ENCODE peak calls at places on chromosomes 13 and 19, in eight cellular contexts. One of them, this sample, is unnamed.
A peak's percentile ranks its signal among the peaks of the same experiment; 100 is the strongest.

GRCh38 chr19:9075064-9075964 is 11.5 kb upstream of the OR1M1 start:
- DNase-seq in activated B cell treated with CpG ODN at 0.5 μM for 24 hours: no peak
- DNase-seq in IMR-90: peak; percentile 83
- DNase-seq in nephron progenitor cell: peak; percentile 20
- DNase-seq in H9: peak; percentile 82
- DNase-seq in brain microvascular endothelial cell: peak; percentile 97
- DNase-seq in hepatocyte: peak; percentile 93
- DNase-seq in pancreas: peak; percentile 62
- DNase-seq in this sample: no peak

GRCh38 chr19:23867895-23868294 is 46.8 kb upstream of the ZNF726 start:
- DNase-seq in IMR-90: no peak
- DNase-seq in hepatocyte: no peak
- DNase-seq in pancreas: no peak
- DNase-seq in H9: no peak
- DNase-seq in brain microvascular endothelial cell: no peak
- DNase-seq in nephron progenitor cell: no peak
- DNase-seq in activated B cell treated with CpG ODN at 0.5 μM for 24 hours: no peak
- DNase-seq in this sample: no peak

GRCh38 chr19:44756089-44756562 is 7.6 kb downstream of the BCL3 start:
- DNase-seq in brain microvascular endothelial cell: no peak
- DNase-seq in hepatocyte: no peak
- DNase-seq in pancreas: peak; percentile 67
- DNase-seq in nephron progenitor cell: no peak
- DNase-seq in H9: no peak
- DNase-seq in IMR-90: no peak
- DNase-seq in activated B cell treated with CpG ODN at 0.5 μM for 24 hours: no peak
- DNase-seq in this sample: no peak

GRCh38 chr13:20400774-20401173 is 124.9 kb downstream of the CRYL1 start:
- DNase-seq in IMR-90: peak; percentile 63
- DNase-seq in activated B cell treated with CpG ODN at 0.5 μM for 24 hours: no peak
- DNase-seq in H9: no peak
- DNase-seq in brain microvascular endothelial cell: no peak
- DNase-seq in pancreas: no peak
- DNase-seq in nephron progenitor cell: no peak
- DNase-seq in hepatocyte: no peak
- DNase-seq in this sample: no peak

GRCh38 chr19:54125713-54126112 is 10.2 kb downstream of the PRPF31 start:
- DNase-seq in IMR-90: no peak
- DNase-seq in hepatocyte: no peak
- DNase-seq in activated B cell treated with CpG ODN at 0.5 μM for 24 hours: no peak
- DNase-seq in pancreas: peak; percentile 23
- DNase-seq in brain microvascular endothelial cell: no peak
- DNase-seq in nephron progenitor cell: no peak
- DNase-seq in H9: no peak
- DNase-seq in this sample: no peak

GRCh38 chr13:113962975-113963374 is 10.9 kb downstream of the C13orf46 start:
- DNase-seq in pancreas: no peak
- DNase-seq in IMR-90: no peak
- DNase-seq in activated B cell treated with CpG ODN at 0.5 μM for 24 hours: no peak
- DNase-seq in hepatocyte: no peak
- DNase-seq in H9: no peak
- DNase-seq in brain microvascular endothelial cell: no peak
- DNase-seq in nephron progenitor cell: no peak
- DNase-seq in this sample: no peak

GRCh38 chr13:39483326-39483725 is 119.7 kb downstream of the LHFPL6 start:
- DNase-seq in H9: no peak
- DNase-seq in pancreas: no peak
- DNase-seq in brain microvascular endothelial cell: no peak
- DNase-seq in IMR-90: peak; percentile 18
- DNase-seq in hepatocyte: no peak
- DNase-seq in nephron progenitor cell: no peak
- DNase-seq in activated B cell treated with CpG ODN at 0.5 μM for 24 hours: no peak
- DNase-seq in this sample: no peak

GRCh38 chr13:86757236-86757978 is 913.8 kb upstream of the SLITRK5 start:
- DNase-seq in hepatocyte: no peak
- DNase-seq in activated B cell treated with CpG ODN at 0.5 μM for 24 hours: no peak
- DNase-seq in nephron progenitor cell: no peak
- DNase-seq in brain microvascular endothelial cell: no peak
- DNase-seq in IMR-90: no peak
- DNase-seq in pancreas: no peak
- DNase-seq in H9: peak; percentile 67
- DNase-seq in this sample: no peak

GRCh38 chr13:98890186-98890585 is 87.7 kb downstream of the DOCK9 start:
- DNase-seq in activated B cell treated with CpG ODN at 0.5 μM for 24 hours: no peak
- DNase-seq in IMR-90: peak; percentile 74
- DNase-seq in pancreas: no peak
- DNase-seq in hepatocyte: peak; percentile 48
- DNase-seq in nephron progenitor cell: no peak
- DNase-seq in brain microvascular endothelial cell: peak; percentile 18
- DNase-seq in H9: no peak
- DNase-seq in this sample: no peak

GRCh38 chr19:4723465-4724251 is at the start of gene DPP9:
- DNase-seq in brain microvascular endothelial cell: peak; percentile 96
- DNase-seq in nephron progenitor cell: peak; percentile 93
- DNase-seq in activated B cell treated with CpG ODN at 0.5 μM for 24 hours: peak; percentile 92
- DNase-seq in IMR-90: peak; percentile 98
- DNase-seq in hepatocyte: peak; percentile 99
- DNase-seq in H9: peak; percentile 99
- DNase-seq in pancreas: peak; percentile 96
- DNase-seq in this sample: peak; percentile 99
- TF ChIP-seq CTCF in brain microvascular endothelial cell: peak; percentile 41
- TF ChIP-seq CTCF in nephron progenitor cell: peak; percentile 8
- TF ChIP-seq CTCF in activated B cell treated with CpG ODN at 0.5 μM for 24 hours: no peak
- TF ChIP-seq CTCF in IMR-90: peak; percentile 43
- TF ChIP-seq CTCF in hepatocyte: no peak
- TF ChIP-seq CTCF in H9: no peak
- TF ChIP-seq CTCF in pancreas: no peak
- TF ChIP-seq CTCF in this sample: no peak

GRCh38 chr19:38143847-38144246 is 80.2 kb downstream of the DPF1 start:
- DNase-seq in H9: no peak
- DNase-seq in activated B cell treated with CpG ODN at 0.5 μM for 24 hours: no peak
- DNase-seq in pancreas: no peak
- DNase-seq in hepatocyte: no peak
- DNase-seq in nephron progenitor cell: no peak
- DNase-seq in IMR-90: no peak
- DNase-seq in brain microvascular endothelial cell: no peak
- DNase-seq in this sample: no peak
- TF ChIP-seq CTCF in H9: peak; percentile 42
- TF ChIP-seq CTCF in activated B cell treated with CpG ODN at 0.5 μM for 24 hours: no peak
- TF ChIP-seq CTCF in pancreas: no peak
- TF ChIP-seq CTCF in hepatocyte: no peak
- TF ChIP-seq CTCF in nephron progenitor cell: no peak
- TF ChIP-seq CTCF in IMR-90: peak; percentile 18
- TF ChIP-seq CTCF in brain microvascular endothelial cell: peak; percentile 45
- TF ChIP-seq CTCF in this sample: peak; percentile 18

GRCh38 chr13:50393641-50394040 is 378.4 kb downstream of the KCNRG start:
- DNase-seq in brain microvascular endothelial cell: peak; percentile 67
- DNase-seq in hepatocyte: no peak
- DNase-seq in H9: peak; percentile 54
- DNase-seq in nephron progenitor cell: peak; percentile 50
- DNase-seq in pancreas: no peak
- DNase-seq in activated B cell treated with CpG ODN at 0.5 μM for 24 hours: no peak
- DNase-seq in IMR-90: peak; percentile 30
- DNase-seq in this sample: peak; percentile 28

GRCh38 chr13:50389726-50390125 is 374.5 kb downstream of the KCNRG start:
- DNase-seq in hepatocyte: no peak
- DNase-seq in activated B cell treated with CpG ODN at 0.5 μM for 24 hours: no peak
- DNase-seq in H9: no peak
- DNase-seq in nephron progenitor cell: no peak
- DNase-seq in pancreas: no peak
- DNase-seq in brain microvascular endothelial cell: no peak
- DNase-seq in IMR-90: no peak
- DNase-seq in this sample: no peak

GRCh38 chr13:50396001-50396400 is 380.8 kb downstream of the KCNRG start:
- DNase-seq in pancreas: no peak
- DNase-seq in IMR-90: no peak
- DNase-seq in activated B cell treated with CpG ODN at 0.5 μM for 24 hours: no peak
- DNase-seq in brain microvascular endothelial cell: no peak
- DNase-seq in H9: no peak
- DNase-seq in hepatocyte: no peak
- DNase-seq in nephron progenitor cell: no peak
- DNase-seq in this sample: no peak

GRCh38 chr13:50390503-50391248 is 375.4 kb downstream of the KCNRG start:
- DNase-seq in brain microvascular endothelial cell: no peak
- DNase-seq in nephron progenitor cell: no peak
- DNase-seq in H9: no peak
- DNase-seq in hepatocyte: no peak
- DNase-seq in activated B cell treated with CpG ODN at 0.5 μM for 24 hours: no peak
- DNase-seq in pancreas: no peak
- DNase-seq in IMR-90: no peak
- DNase-seq in this sample: no peak

GRCh38 chr13:50392977-50393376 is 377.7 kb downstream of the KCNRG start:
- DNase-seq in activated B cell treated with CpG ODN at 0.5 μM for 24 hours: no peak
- DNase-seq in IMR-90: no peak
- DNase-seq in H9: no peak
- DNase-seq in pancreas: no peak
- DNase-seq in brain microvascular endothelial cell: no peak
- DNase-seq in nephron progenitor cell: no peak
- DNase-seq in hepatocyte: no peak
- DNase-seq in this sample: no peak
- TF ChIP-seq CTCF in activated B cell treated with CpG ODN at 0.5 μM for 24 hours: no peak
- TF ChIP-seq CTCF in IMR-90: no peak
- TF ChIP-seq CTCF in H9: no peak
- TF ChIP-seq CTCF in pancreas: no peak
- TF ChIP-seq CTCF in brain microvascular endothelial cell: no peak
- TF ChIP-seq CTCF in nephron progenitor cell: no peak
- TF ChIP-seq CTCF in hepatocyte: no peak
- TF ChIP-seq CTCF in this sample: no peak

GRCh38 chr13:94249512-94249911 is 230.0 kb downstream of the DCT start:
- DNase-seq in IMR-90: peak; percentile 88
- DNase-seq in H9: no peak
- DNase-seq in nephron progenitor cell: no peak
- DNase-seq in pancreas: no peak
- DNase-seq in brain microvascular endothelial cell: peak; percentile 92
- DNase-seq in activated B cell treated with CpG ODN at 0.5 μM for 24 hours: no peak
- DNase-seq in hepatocyte: no peak
- DNase-seq in this sample: no peak
- TF ChIP-seq CTCF in IMR-90: no peak
- TF ChIP-seq CTCF in H9: no peak
- TF ChIP-seq CTCF in nephron progenitor cell: no peak
- TF ChIP-seq CTCF in pancreas: no peak
- TF ChIP-seq CTCF in brain microvascular endothelial cell: no peak
- TF ChIP-seq CTCF in activated B cell treated with CpG ODN at 0.5 μM for 24 hours: no peak
- TF ChIP-seq CTCF in hepatocyte: no peak
- TF ChIP-seq CTCF in this sample: no peak